ENCODE peak calls at places on chromosomes 5 and 9, in six cellular contexts. One of them, this sample, is unnamed.

GRCh38 chr9:136015656-136016055 is 54.5 kb upstream of the UBAC1 start:
- DNase-seq in fibroblast of pulmonary artery: no peak
- DNase-seq in choroid plexus epithelial cell: no peak
- DNase-seq in GM06990: no peak
- DNase-seq in mucosa of descending colon: peak
- DNase-seq in NB4: no peak
- DNase-seq in this sample: no peak

GRCh38 chr5:55918097-55919035 is 67.2 kb downstream of the IL31RA start:
- DNase-seq in choroid plexus epithelial cell: no peak
- DNase-seq in GM06990: no peak
- DNase-seq in mucosa of descending colon: no peak
- DNase-seq in fibroblast of pulmonary artery: no peak
- DNase-seq in NB4: no peak
- DNase-seq in this sample: no peak

GRCh38 chr5:38719916-38720315 is 125.9 kb upstream of the OSMR start:
- DNase-seq in fibroblast of pulmonary artery: peak
- DNase-seq in mucosa of descending colon: no peak
- DNase-seq in choroid plexus epithelial cell: peak
- DNase-seq in NB4: no peak
- DNase-seq in GM06990: no peak
- DNase-seq in this sample: peak

GRCh38 chr5:123645024-123645603 is 133.1 kb downstream of the CSNK1G3 start:
- DNase-seq in GM06990: no peak
- DNase-seq in fibroblast of pulmonary artery: no peak
- DNase-seq in mucosa of descending colon: no peak
- DNase-seq in choroid plexus epithelial cell: no peak
- DNase-seq in NB4: no peak
- DNase-seq in this sample: no peak

GRCh38 chr5:38827525-38827924 is 18.3 kb upstream of the OSMR start:
- DNase-seq in choroid plexus epithelial cell: peak
- DNase-seq in GM06990: no peak
- DNase-seq in NB4: no peak
- DNase-seq in fibroblast of pulmonary artery: peak
- DNase-seq in mucosa of descending colon: no peak
- DNase-seq in this sample: peak

GRCh38 chr5:59164041-59164830 is 581.4 kb downstream of the RAB3C start:
- DNase-seq in mucosa of descending colon: no peak
- DNase-seq in GM06990: no peak
- DNase-seq in NB4: no peak
- DNase-seq in fibroblast of pulmonary artery: no peak
- DNase-seq in choroid plexus epithelial cell: peak
- DNase-seq in this sample: no peak

GRCh38 chr9:91751922-91752321 is 198.1 kb downstream of the ROR2 start:
- DNase-seq in fibroblast of pulmonary artery: peak
- DNase-seq in NB4: no peak
- DNase-seq in GM06990: no peak
- DNase-seq in choroid plexus epithelial cell: peak
- DNase-seq in mucosa of descending colon: no peak
- DNase-seq in this sample: peak

GRCh38 chr5:127030259-127031146 is at the start of gene MARCHF3:
- DNase-seq in mucosa of descending colon: peak
- DNase-seq in choroid plexus epithelial cell: peak
- DNase-seq in NB4: peak
- DNase-seq in GM06990: peak
- DNase-seq in fibroblast of pulmonary artery: peak
- DNase-seq in this sample: peak

GRCh38 chr9:130972277-130972956 is 33.4 kb upstream of the FIBCD1 start:
- DNase-seq in mucosa of descending colon: no peak
- DNase-seq in NB4: no peak
- DNase-seq in GM06990: no peak
- DNase-seq in choroid plexus epithelial cell: no peak
- DNase-seq in fibroblast of pulmonary artery: no peak
- DNase-seq in this sample: no peak

GRCh38 chr9:20427359-20427758 is 194.9 kb downstream of the MLLT3 start:
- DNase-seq in GM06990: no peak
- DNase-seq in fibroblast of pulmonary artery: no peak
- DNase-seq in NB4: no peak
- DNase-seq in choroid plexus epithelial cell: no peak
- DNase-seq in mucosa of descending colon: no peak
- DNase-seq in this sample: no peak

GRCh38 chr5:100647461-100648230 is 112.5 kb downstream of the FAM174A start:
- DNase-seq in NB4: peak
- DNase-seq in choroid plexus epithelial cell: peak
- DNase-seq in GM06990: no peak
- DNase-seq in fibroblast of pulmonary artery: peak
- DNase-seq in mucosa of descending colon: peak
- DNase-seq in this sample: peak

GRCh38 chr5:65769539-65769938 is 47.5 kb downstream of the NLN start:
- DNase-seq in NB4: no peak
- DNase-seq in mucosa of descending colon: no peak
- DNase-seq in choroid plexus epithelial cell: peak
- DNase-seq in fibroblast of pulmonary artery: peak
- DNase-seq in GM06990: no peak
- DNase-seq in this sample: peak

GRCh38 chr5:55480781-55481180 is 54.0 kb downstream of the PLPP1 start:
- DNase-seq in mucosa of descending colon: no peak
- DNase-seq in NB4: peak
- DNase-seq in GM06990: no peak
- DNase-seq in choroid plexus epithelial cell: peak
- DNase-seq in fibroblast of pulmonary artery: peak
- DNase-seq in this sample: no peak

GRCh38 chr5:154038241-154038603 is 488 bp downstream of the FAM114A2 start:
- DNase-seq in mucosa of descending colon: no peak
- DNase-seq in choroid plexus epithelial cell: peak
- DNase-seq in NB4: peak
- DNase-seq in fibroblast of pulmonary artery: no peak
- DNase-seq in GM06990: no peak
- DNase-seq in this sample: no peak

GRCh38 chr9:72280913-72281500 is 84.0 kb downstream of the ZFAND5 start:
- DNase-seq in NB4: peak
- DNase-seq in mucosa of descending colon: peak
- DNase-seq in choroid plexus epithelial cell: peak
- DNase-seq in GM06990: peak
- DNase-seq in fibroblast of pulmonary artery: peak
- DNase-seq in this sample: peak

GRCh38 chr5:128493657-128494329 is 44.3 kb downstream of the FBN2 start:
- DNase-seq in NB4: no peak
- DNase-seq in fibroblast of pulmonary artery: no peak
- DNase-seq in GM06990: no peak
- DNase-seq in mucosa of descending colon: no peak
- DNase-seq in choroid plexus epithelial cell: no peak
- DNase-seq in this sample: peak

GRCh38 chr5:128494516-128494915 is 43.5 kb downstream of the FBN2 start:
- DNase-seq in NB4: peak
- DNase-seq in choroid plexus epithelial cell: peak
- DNase-seq in GM06990: no peak
- DNase-seq in mucosa of descending colon: no peak
- DNase-seq in fibroblast of pulmonary artery: no peak
- DNase-seq in this sample: peak

GRCh38 chr5:128498844-128499455 is 39.1 kb downstream of the FBN2 start:
- DNase-seq in choroid plexus epithelial cell: peak
- DNase-seq in GM06990: no peak
- DNase-seq in NB4: peak
- DNase-seq in mucosa of descending colon: no peak
- DNase-seq in fibroblast of pulmonary artery: peak
- DNase-seq in this sample: peak
- TF ChIP-seq CTCF in choroid plexus epithelial cell: peak
- TF ChIP-seq CTCF in GM06990: peak
- TF ChIP-seq CTCF in NB4: peak
- TF ChIP-seq CTCF in mucosa of descending colon: peak
- TF ChIP-seq CTCF in fibroblast of pulmonary artery: peak
- TF ChIP-seq CTCF in this sample: peak

DNA sequence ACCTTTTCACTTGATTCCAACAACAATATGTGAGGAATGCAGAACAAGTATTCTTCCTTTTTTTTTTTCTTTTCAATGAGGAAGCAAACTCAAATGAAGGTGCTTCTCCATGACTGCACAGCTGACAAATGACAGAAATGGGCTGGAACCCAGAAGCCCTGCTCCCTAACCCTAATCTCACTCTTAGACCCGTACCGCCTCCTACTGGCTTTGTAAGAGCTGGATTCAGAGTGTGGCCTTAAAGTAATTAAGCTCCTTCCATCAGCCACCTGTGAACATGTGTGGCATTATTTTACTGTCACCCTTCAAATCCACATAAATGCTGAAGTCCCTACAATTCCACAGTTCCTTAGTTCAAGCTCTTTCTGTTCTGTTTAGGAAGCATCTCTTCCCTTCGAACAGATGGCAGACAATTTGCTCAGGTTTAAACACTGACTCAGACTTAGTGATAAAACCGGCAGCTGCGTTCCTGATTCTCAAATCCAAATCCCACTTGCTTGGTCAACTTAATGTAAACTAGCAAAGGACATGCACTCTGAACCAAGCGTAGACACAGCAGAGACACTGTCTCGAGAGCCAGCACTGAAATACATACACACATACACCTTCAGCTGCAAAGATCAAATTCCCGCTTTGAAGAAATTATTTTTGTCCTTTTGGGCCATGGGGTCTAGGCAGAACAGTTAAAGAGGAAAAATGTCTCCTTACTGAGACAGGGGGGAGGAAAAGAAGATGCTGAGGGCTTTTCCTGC is 316.7 kb upstream of the TLE4 start:
- DNase-seq in mucosa of descending colon: no peak
- DNase-seq in fibroblast of pulmonary artery: peak
- DNase-seq in GM06990: no peak
- DNase-seq in NB4: peak
- DNase-seq in choroid plexus epithelial cell: peak
- DNase-seq in this sample: peak
- TF ChIP-seq CTCF in mucosa of descending colon: no peak
- TF ChIP-seq CTCF in fibroblast of pulmonary artery: peak
- TF ChIP-seq CTCF in GM06990: no peak
- TF ChIP-seq CTCF in NB4: no peak
- TF ChIP-seq CTCF in choroid plexus epithelial cell: peak
- TF ChIP-seq CTCF in this sample: peak

GRCh38 chr9:97309260-97309659 is 1.8 kb downstream of the CCDC180 start:
- DNase-seq in mucosa of descending colon: no peak
- DNase-seq in fibroblast of pulmonary artery: no peak
- DNase-seq in choroid plexus epithelial cell: no peak
- DNase-seq in GM06990: no peak
- DNase-seq in NB4: no peak
- DNase-seq in this sample: no peak

GRCh38 chr9:97305501-97306298 is 1.8 kb upstream of the CCDC180 start:
- DNase-seq in fibroblast of pulmonary artery: no peak
- DNase-seq in GM06990: no peak
- DNase-seq in choroid plexus epithelial cell: no peak
- DNase-seq in mucosa of descending colon: no peak
- DNase-seq in NB4: no peak
- DNase-seq in this sample: no peak

GRCh38 chr9:97307500-97308163 is at the start of gene CCDC180:
- DNase-seq in GM06990: no peak
- DNase-seq in fibroblast of pulmonary artery: peak
- DNase-seq in mucosa of descending colon: no peak
- DNase-seq in choroid plexus epithelial cell: peak
- DNase-seq in NB4: no peak
- DNase-seq in this sample: no peak

GRCh38 chr9:97304586-97304985 is 2.9 kb upstream of the CCDC180 start:
- DNase-seq in fibroblast of pulmonary artery: no peak
- DNase-seq in mucosa of descending colon: no peak
- DNase-seq in GM06990: no peak
- DNase-seq in NB4: no peak
- DNase-seq in choroid plexus epithelial cell: no peak
- DNase-seq in this sample: no peak

DNA sequence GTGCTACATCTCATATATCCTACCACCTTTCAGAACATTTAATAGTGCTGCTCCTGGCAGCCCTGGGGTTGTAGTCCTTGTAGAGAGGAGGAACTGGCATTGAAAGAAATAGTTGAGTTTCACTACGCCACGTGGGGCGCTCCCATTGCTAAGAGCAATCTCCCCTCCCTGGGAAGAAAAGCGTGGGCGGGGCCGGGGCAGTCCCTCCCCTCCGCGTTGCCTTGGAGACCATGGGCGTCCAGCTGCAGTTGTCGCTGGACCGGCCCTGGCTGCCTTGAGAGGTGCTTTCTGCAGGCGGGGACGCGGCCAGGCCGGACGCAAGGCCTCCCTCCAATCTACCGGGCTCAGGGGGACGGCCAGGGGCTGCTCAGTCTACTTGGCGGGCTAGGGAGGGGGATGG is 368 bp upstream of the CCDC180 start:
- DNase-seq in mucosa of descending colon: peak
- DNase-seq in fibroblast of pulmonary artery: peak
- DNase-seq in GM06990: no peak
- DNase-seq in NB4: no peak
- DNase-seq in choroid plexus epithelial cell: peak
- DNase-seq in this sample: no peak
- TF ChIP-seq CTCF in mucosa of descending colon: no peak
- TF ChIP-seq CTCF in fibroblast of pulmonary artery: no peak
- TF ChIP-seq CTCF in GM06990: no peak
- TF ChIP-seq CTCF in NB4: no peak
- TF ChIP-seq CTCF in choroid plexus epithelial cell: peak
- TF ChIP-seq CTCF in this sample: no peak

GRCh38 chr9:134069536-134070399 is 1.9 kb upstream of the BRD3 start:
- DNase-seq in NB4: no peak
- DNase-seq in GM06990: no peak
- DNase-seq in mucosa of descending colon: no peak
- DNase-seq in choroid plexus epithelial cell: no peak
- DNase-seq in fibroblast of pulmonary artery: no peak
- DNase-seq in this sample: no peak

GRCh38 chr9:134068742-134069535 is 1.1 kb upstream of the BRD3 start:
- DNase-seq in NB4: no peak
- DNase-seq in GM06990: no peak
- DNase-seq in mucosa of descending colon: peak
- DNase-seq in choroid plexus epithelial cell: no peak
- DNase-seq in fibroblast of pulmonary artery: peak
- DNase-seq in this sample: no peak

GRCh38 chr9:134066546-134066922 is 1.3 kb downstream of the BRD3 start:
- DNase-seq in mucosa of descending colon: no peak
- DNase-seq in fibroblast of pulmonary artery: peak
- DNase-seq in GM06990: no peak
- DNase-seq in choroid plexus epithelial cell: peak
- DNase-seq in NB4: peak
- DNase-seq in this sample: no peak

GRCh38 chr9:134066923-134067851 is 639 bp downstream of the BRD3 start:
- DNase-seq in GM06990: peak
- DNase-seq in fibroblast of pulmonary artery: peak
- DNase-seq in mucosa of descending colon: peak
- DNase-seq in NB4: peak
- DNase-seq in choroid plexus epithelial cell: no peak
- DNase-seq in this sample: no peak

DNA sequence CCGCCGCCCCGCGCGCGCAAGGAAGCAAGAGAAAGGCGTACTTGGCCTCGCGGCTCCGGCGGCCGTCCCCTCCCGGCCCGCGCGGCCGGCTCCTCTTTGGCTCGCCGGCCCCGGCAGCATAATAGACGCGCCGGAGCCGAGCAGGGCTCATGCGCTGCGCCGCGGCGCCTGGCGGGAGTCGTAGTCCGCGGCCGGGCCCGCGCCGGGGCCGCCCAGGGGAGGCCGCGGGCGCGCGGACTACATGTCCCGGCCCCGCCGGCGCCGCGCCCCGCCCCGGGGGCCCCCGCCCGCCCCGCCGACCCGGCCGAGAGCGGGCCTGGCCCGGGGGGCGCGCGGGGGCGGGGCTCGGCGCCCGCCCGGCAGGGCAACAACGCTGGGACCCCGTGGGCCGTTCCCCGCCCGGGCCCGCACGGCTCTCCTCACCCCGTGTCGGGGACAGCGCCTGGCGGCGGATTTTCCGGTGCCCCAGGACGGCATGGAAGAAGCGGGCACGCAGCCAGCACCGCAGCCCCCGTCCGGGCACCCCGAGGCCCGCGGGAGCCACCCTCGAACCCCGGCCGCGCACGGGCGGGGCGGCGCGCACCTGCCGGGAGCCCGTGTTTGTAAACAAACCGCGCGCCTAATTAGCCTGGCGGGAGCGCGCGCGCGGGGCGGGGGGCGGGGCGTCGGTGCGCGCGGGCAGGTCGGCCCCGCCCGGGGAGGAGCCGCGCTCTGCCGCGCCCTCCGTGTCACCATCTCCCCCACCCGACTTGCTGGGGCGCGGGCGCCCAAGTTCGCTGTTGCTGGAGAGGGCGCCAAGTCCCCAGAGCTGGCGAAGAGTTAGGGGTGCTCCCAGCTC is at the start of gene BRD3:
- DNase-seq in mucosa of descending colon: peak
- DNase-seq in choroid plexus epithelial cell: peak
- DNase-seq in GM06990: peak
- DNase-seq in fibroblast of pulmonary artery: peak
- DNase-seq in NB4: peak
- DNase-seq in this sample: peak
- TF ChIP-seq CTCF in mucosa of descending colon: no peak
- TF ChIP-seq CTCF in choroid plexus epithelial cell: no peak
- TF ChIP-seq CTCF in GM06990: no peak
- TF ChIP-seq CTCF in fibroblast of pulmonary artery: no peak
- TF ChIP-seq CTCF in NB4: no peak
- TF ChIP-seq CTCF in this sample: no peak

This sample was measured in MCF 10A.